ENCODE peak calls at places on chromosomes 1 and 21, in five cellular contexts. B is Jurkat, Clone E6-1; O is stimulated activated CD4-positive, alpha-beta T cell treated with anti-CD3 and anti-CD28 coated beads, Interleukin-4, amount 100 ng/mL, for 48 hours; D is left cardiac atrium; G is activated naive CD8-positive, alpha-beta T cell treated with anti-CD3 and anti-CD28 coated beads for 36 hours. U is an unnamed sample.

GRCh38 chr1:185966487-185966886 is 232.3 kb downstream of the HMCN1 start:
- DNase-seq in G (no peak), O (no peak), B (no peak), D (no peak), U (no peak)

GRCh38 chr1:84570436-84571149 is 3.6 kb downstream of the CTBS start:
- DNase-seq in O (no peak), D (no peak), B (no peak), G (no peak), U (no peak)

GRCh38 chr1:24517898-24518297 is 15.3 kb downstream of the RCAN3 start:
- DNase-seq in B (no peak), G (no peak), O (no peak), D (no peak), U (no peak)

GRCh38 chr1:6080469-6080868 is 34.8 kb downstream of the KCNAB2 start:
- DNase-seq in D (no peak), B (no peak), G (no peak), O (no peak), U (no peak)

GRCh38 chr1:246801241-246802020 is 77.2 kb downstream of the SCCPDH start:
- DNase-seq in G (no peak), B (no peak), D (no peak), O (no peak), U (no peak)

GRCh38 chr21:31660134-31660565 is 657 bp downstream of the SOD1 start:
- DNase-seq in D (no peak), O (no peak), B (no peak), G (no peak), U (no peak)

GRCh38 chr1:204673909-204674701 is 11.4 kb downstream of the LRRN2 start:
- DNase-seq in O (no peak), G (no peak), B (peak), D (no peak), U (no peak)

GRCh38 chr1:162003061-162003824 is 20.4 kb downstream of the OLFML2B start:
- DNase-seq in O (no peak), D (peak), B (no peak), G (no peak), U (no peak)